ENCODE peak calls at places on chromosomes 16 and 17, in five cellular contexts. X is RPMI8226; K is non-pigmented ciliary epithelial cell; A is stimulated activated CD4-positive, alpha-beta T cell treated with anti-CD3 and anti-CD28 coated beads, TNF-alpha, amount 100 ng/mL, for 24 hours; U is NB4. J is an unnamed sample.

GRCh38 chr17:1222321-1222720 is 42.5 kb upstream of the ABR start:
- DNase-seq in X (no peak), K (no peak), A (no peak), U (no peak), J (peak)

GRCh38 chr16:12758031-12758669 is 45.5 kb downstream of the CPPED1 start:
- DNase-seq in X (no peak), K (no peak), A (no peak), U (no peak), J (peak)

GRCh38 chr17:29563816-29564215 is 3.0 kb downstream of the ABHD15 start:
- DNase-seq in X (peak), K (no peak), A (no peak), U (no peak), J (no peak)

GRCh38 chr16:85235988-85236831 is 123.9 kb upstream of the CIBAR2 start:
- DNase-seq in X (no peak), K (no peak), A (no peak), U (no peak), J (peak)

GRCh38 chr17:17155568-17155967 is 50.6 kb downstream of the PLD6 start:
- DNase-seq in X (no peak), K (no peak), A (no peak), U (no peak), J (no peak)

GRCh38 chr17:65850486-65850885 is 289.0 kb upstream of the AXIN2 start:
- DNase-seq in X (no peak), K (no peak), A (no peak), U (peak), J (no peak)

GRCh38 chr17:6752068-6752909 is 3.6 kb upstream of the XAF1 start:
- DNase-seq in X (no peak), K (peak), A (no peak), U (peak), J (peak)

GRCh38 chr16:85202631-85203461 is 90.6 kb upstream of the CIBAR2 start:
- DNase-seq in X (no peak), K (no peak), A (no peak), U (no peak), J (no peak)

GRCh38 chr16:4372578-4373355 is 1.1 kb downstream of the VASN start:
- DNase-seq in X (no peak), K (no peak), A (no peak), U (peak), J (peak)

GRCh38 chr17:17561408-17562144 is 29.9 kb downstream of the PEMT start:
- DNase-seq in X (no peak), K (no peak), A (no peak), U (no peak), J (no peak)

GRCh38 chr16:54072237-54072636 is 214.3 kb downstream of the IRX3 start:
- DNase-seq in X (no peak), K (no peak), A (no peak), U (no peak), J (no peak)

GRCh38 chr16:25109643-25110042 is 1.9 kb upstream of the LCMT1 start:
- DNase-seq in X (no peak), K (peak), A (no peak), U (no peak), J (peak)

GRCh38 chr16:51524555-51525373 is 373.7 kb upstream of the SALL1 start:
- DNase-seq in X (no peak), K (no peak), A (no peak), U (peak), J (no peak)

GRCh38 chr17:74892974-74893911 is at the start of gene FADS6:
- DNase-seq in X (no peak), K (no peak), A (no peak), U (no peak), J (no peak)

GRCh38 chr17:78412403-78412802 is 34.0 kb downstream of the PGS1 start:
- DNase-seq in X (no peak), K (no peak), A (no peak), U (peak), J (no peak)

GRCh38 chr17:78974635-78975591 is 4.8 kb downstream of the LGALS3BP start:
- DNase-seq in X (peak), K (no peak), A (no peak), U (peak), J (no peak)

GRCh38 chr17:7056386-7056785 is 12.5 kb upstream of the SLC16A11 start:
- DNase-seq in X (no peak), K (no peak), A (no peak), U (no peak), J (no peak)

GRCh38 chr17:56373981-56374380 is 219.5 kb upstream of the NOG start:
- DNase-seq in X (no peak), K (no peak), A (no peak), U (no peak), J (no peak)

GRCh38 chr16:74936902-74937560 is 47.9 kb downstream of the WDR59 start:
- DNase-seq in X (no peak), K (peak), A (no peak), U (peak), J (no peak)

GRCh38 chr17:1107777-1108559 is 71.8 kb downstream of the ABR start:
- DNase-seq in X (no peak), K (no peak), A (no peak), U (no peak), J (no peak)

GRCh38 chr16:3861808-3862451 is 18.6 kb downstream of the CREBBP start:
- DNase-seq in X (no peak), K (no peak), A (no peak), U (peak), J (peak)

GRCh38 chr17:29046440-29046839 is 3.5 kb downstream of the PIPOX start:
- DNase-seq in X (no peak), K (no peak), A (no peak), U (no peak), J (no peak)

GRCh38 chr17:1462164-1463112 is 6.4 kb upstream of the CRK start:
- DNase-seq in X (peak), K (no peak), A (no peak), U (no peak), J (peak)

GRCh38 chr16:85757341-85757822 is 6.5 kb upstream of the C16orf74 start:
- DNase-seq in X (no peak), K (no peak), A (no peak), U (no peak), J (no peak)

GRCh38 chr17:28554565-28554964 is 2.1 kb upstream of the UNC119 start:
- DNase-seq in X (no peak), K (no peak), A (no peak), U (peak), J (no peak)

GRCh38 chr16:13453938-13454553 is 465.9 kb upstream of the ERCC4 start:
- DNase-seq in X (peak), K (no peak), A (peak), U (peak), J (no peak)

GRCh38 chr16:78485188-78485898 is 385.9 kb downstream of the WWOX start:
- DNase-seq in X (no peak), K (no peak), A (no peak), U (no peak), J (no peak)

GRCh38 chr17:71679832-71680231 is 441.0 kb upstream of the SOX9 start:
- DNase-seq in X (no peak), K (no peak), A (no peak), U (no peak), J (no peak)

GRCh38 chr16:68229431-68230175 is 6.3 kb downstream of the ESRP2 start:
- DNase-seq in X (peak), K (no peak), A (no peak), U (peak), J (no peak)

GRCh38 chr16:2962334-2963073 is 1.6 kb upstream of the KREMEN2 start:
- DNase-seq in X (no peak), K (no peak), A (no peak), U (no peak), J (no peak)

GRCh38 chr17:43224146-43224705 is 4.2 kb downstream of the CCDC200 start:
- DNase-seq in X (no peak), K (no peak), A (no peak), U (no peak), J (no peak)

GRCh38 chr16:67311607-67312449 is 14.7 kb downstream of the KCTD19 start:
- DNase-seq in X (no peak), K (peak), A (peak), U (no peak), J (peak)

GRCh38 chr16:48619547-48619946 is 9.6 kb upstream of the N4BP1 start:
- DNase-seq in X (no peak), K (no peak), A (no peak), U (no peak), J (no peak)

GRCh38 chr16:35745821-35746248 is 2286.4 kb downstream of the TP53TG3F start:
- DNase-seq in X (no peak), K (no peak), A (no peak), U (no peak), J (no peak)

GRCh38 chr17:55005520-55005919 is 37.0 kb downstream of the STXBP4 start:
- DNase-seq in X (peak), K (no peak), A (no peak), U (peak), J (peak)

GRCh38 chr17:77049440-77049839 is 91.3 kb upstream of the SEC14L1 start:
- DNase-seq in X (peak), K (no peak), A (no peak), U (peak), J (no peak)

GRCh38 chr16:71404364-71404763 is 37.5 kb downstream of the TLE7 start:
- DNase-seq in X (no peak), K (no peak), A (no peak), U (no peak), J (no peak)